ENCODE peak calls at places on chromosomes 6 and 20, in ten cellular contexts. L, J, T, X, E, M, U, F, W and H are unnamed samples.

GRCh38 chr6:104601008-104601745 is 258.5 kb downstream of the HACE1 start:
- DNase-seq in U (no peak), E (no peak), F (no peak), M (no peak), T (no peak), W (no peak), X (no peak), L (no peak), J (no peak), H (no peak)

GRCh38 chr6:19605624-19606023 is 231.5 kb upstream of the ID4 start:
- DNase-seq in J (no peak), F (no peak), M (no peak), X (no peak), U (no peak), W (peak; percentile 5), L (peak; percentile 15), E (no peak), T (peak; percentile 69), H (no peak)

GRCh38 chr20:3616250-3616649 is 46.9 kb downstream of the GFRA4 start:
- DNase-seq in T (peak; percentile 3), U (no peak), W (no peak), X (no peak), M (no peak), F (no peak), L (no peak), J (no peak), E (no peak), H (no peak)

GRCh38 chr6:38776515-38776914 is 61.4 kb downstream of the DNAH8 start:
- DNase-seq in W (no peak), J (no peak), F (peak; percentile 81), M (no peak), X (no peak), L (no peak), E (no peak), T (no peak), U (no peak), H (peak; percentile 16)

GRCh38 chr6:15987569-15987968 is 141.3 kb upstream of the MYLIP start:
- DNase-seq in F (peak; percentile 80), L (peak; percentile 52), J (no peak), E (no peak), W (peak; percentile 15), T (no peak), U (no peak), M (no peak), X (peak; percentile 9), H (no peak)

GRCh38 chr6:1436334-1437306 is 47.2 kb downstream of the FOXF2 start:
- DNase-seq in U (peak; percentile 52), L (peak; percentile 86), E (peak; percentile 54), X (peak; percentile 14), M (peak; percentile 19), T (peak; percentile 82), J (peak; percentile 14), W (peak; percentile 63), F (peak; percentile 76), H (peak; percentile 67)

GRCh38 chr6:52514514-52514913 is 62.3 kb downstream of the TRAM2 start:
- DNase-seq in F (peak; percentile 82), U (peak; percentile 83), M (peak; percentile 91), X (no peak), W (no peak), T (no peak), L (no peak), J (no peak), E (no peak), H (no peak)

GRCh38 chr6:137767465-137767864 is 99.6 kb upstream of the TNFAIP3 start:
- DNase-seq in F (no peak), L (no peak), X (no peak), W (no peak), J (no peak), T (no peak), E (no peak), M (no peak), U (no peak), H (no peak)

GRCh38 chr6:684831-685636 is 7.9 kb downstream of the EXOC2 start:
- DNase-seq in W (no peak), U (no peak), X (no peak), E (no peak), M (no peak), L (no peak), T (no peak), F (peak; percentile 70), J (no peak), H (no peak)

GRCh38 chr6:11160199-11160598 is 48.7 kb upstream of the ERVFRD-1 start:
- DNase-seq in L (no peak), M (no peak), U (no peak), F (no peak), E (no peak), X (no peak), T (no peak), W (no peak), J (no peak), H (no peak)

GRCh38 chr20:44034965-44035635 is 120.4 kb downstream of the TOX2 start:
- DNase-seq in E (no peak), L (no peak), U (no peak), T (no peak), M (no peak), W (no peak), X (no peak), F (no peak), J (no peak), H (no peak)

GRCh38 chr6:149834513-149835481 is 29.4 kb downstream of the LRP11 start:
- DNase-seq in M (no peak), J (peak; percentile 50), X (peak; percentile 57), U (no peak), E (peak; percentile 53), L (peak; percentile 73), T (peak; percentile 55), W (peak; percentile 30), F (no peak), H (no peak)

GRCh38 chr20:14986026-14986655 is 648.7 kb upstream of the FLRT3 start:
- DNase-seq in M (peak; percentile 82), E (no peak), T (no peak), X (no peak), F (no peak), L (no peak), J (no peak), W (peak; percentile 51), U (no peak), H (no peak)

GRCh38 chr20:40197744-40198143 is 491.3 kb downstream of the MAFB start:
- DNase-seq in F (peak; percentile 24), T (no peak), W (no peak), E (no peak), J (no peak), X (no peak), L (no peak), U (no peak), M (no peak), H (no peak)

GRCh38 chr6:10425973-10426780 is 11.3 kb upstream of the TFAP2A start:
- DNase-seq in T (peak; percentile 73), M (no peak), L (peak; percentile 79), W (no peak), U (no peak), E (no peak), J (no peak), F (no peak), X (no peak), H (no peak)

GRCh38 chr6:52517502-52518278 is 59.2 kb downstream of the TRAM2 start:
- DNase-seq in M (peak; percentile 56), L (peak; percentile 82), U (peak; percentile 99), J (no peak), E (no peak), X (peak; percentile 15), W (peak; percentile 5), F (peak; percentile 98), T (peak; percentile 49), H (peak; percentile 94)

GRCh38 chr6:83183082-83183828 is 9.8 kb downstream of the PGM3 start:
- DNase-seq in X (no peak), L (peak; percentile 5), F (peak; percentile 95), M (peak; percentile 75), E (no peak), W (no peak), T (no peak), J (no peak), U (peak; percentile 50), H (peak; percentile 62)

GRCh38 chr6:98678481-98678880 is 155.9 kb upstream of the POU3F2 start:
- DNase-seq in U (no peak), E (no peak), X (no peak), L (peak; percentile 90), T (no peak), W (no peak), M (no peak), J (no peak), F (no peak), H (no peak)

GRCh38 chr20:46951840-46952497 is 57.3 kb downstream of the EYA2 start:
- DNase-seq in U (no peak), J (no peak), E (no peak), L (no peak), X (no peak), F (no peak), W (no peak), T (no peak), M (no peak), H (no peak)

GRCh38 chr6:43916924-43917877 is 147.2 kb downstream of the VEGFA start:
- DNase-seq in T (no peak), E (no peak), U (no peak), L (no peak), J (no peak), X (no peak), W (no peak), M (peak; percentile 96), F (no peak), H (no peak)

GRCh38 chr6:6686748-6687601 is 98.5 kb downstream of the LY86 start:
- DNase-seq in L (peak; percentile 89), W (peak; percentile 98), F (peak; percentile 76), E (peak; percentile 70), J (no peak), T (peak; percentile 98), X (peak; percentile 100), M (peak; percentile 76), U (no peak), H (peak; percentile 77)

GRCh38 chr6:121645100-121645745 is 209.8 kb downstream of the GJA1 start:
- DNase-seq in W (no peak), U (no peak), F (peak; percentile 63), E (no peak), L (no peak), J (no peak), M (no peak), X (no peak), T (no peak), H (no peak)

GRCh38 chr6:133671376-133671775 is 217.5 kb upstream of the TCF21 start:
- DNase-seq in T (no peak), M (no peak), W (no peak), L (peak; percentile 41), F (no peak), X (no peak), J (no peak), U (no peak), E (no peak), H (no peak)

GRCh38 chr6:37979392-37980221 is 160.1 kb downstream of the ZFAND3 start:
- DNase-seq in U (no peak), L (no peak), T (peak; percentile 4), F (no peak), W (peak; percentile 47), M (no peak), E (no peak), J (no peak), X (no peak), H (no peak)

GRCh38 chr20:31945790-31946189 is 6.1 kb downstream of the PDRG1 start:
- DNase-seq in J (no peak), E (no peak), F (no peak), W (no peak), L (no peak), X (no peak), M (no peak), T (no peak), U (no peak), H (no peak)

GRCh38 chr6:56814308-56814707 is 140.6 kb upstream of the BEND6 start:
- DNase-seq in E (no peak), W (peak; percentile 48), T (no peak), U (no peak), X (peak; percentile 49), J (no peak), L (no peak), F (no peak), M (no peak), H (no peak)

GRCh38 chr6:132304891-132305305 is 96.4 kb downstream of the MOXD1 start:
- DNase-seq in W (no peak), E (no peak), U (no peak), T (no peak), L (no peak), F (no peak), M (no peak), J (no peak), X (no peak), H (no peak)

GRCh38 chr20:57611605-57612311 is 8.5 kb downstream of the ZBP1 start:
- DNase-seq in M (no peak), U (no peak), E (no peak), W (no peak), T (no peak), J (no peak), F (no peak), L (peak; percentile 38), X (no peak), H (no peak)